ENCODE peak calls at places on chromosome 21, in seven cellular contexts. Q, P, R, Y, F, G and N are unnamed samples.

GRCh38 chr21:30468912-30469812 is 11.0 kb downstream of the KRTAP19-1 start:
- DNase-seq in R (no peak), Y (no peak), P (no peak), G (no peak), F (no peak), Q (no peak), N (no peak)

GRCh38 chr21:39077816-39078215 is 105.4 kb downstream of the PSMG1 start:
- DNase-seq in F (no peak), P (peak; percentile 27), R (no peak), Y (no peak), Q (no peak), G (no peak), N (no peak)

GRCh38 chr21:15289246-15289645 is 224.4 kb upstream of the NRIP1 start:
- DNase-seq in Y (no peak), F (no peak), Q (no peak), P (no peak), R (no peak), G (no peak), N (no peak)

GRCh38 chr21:43311303-43311817 is 115.6 kb downstream of the SIK1 start:
- DNase-seq in R (no peak), P (no peak), F (no peak), Q (no peak), G (peak; percentile 35), Y (peak; percentile 47), N (no peak)

GRCh38 chr21:32535616-32536015 is 49.7 kb downstream of the TCP10L start:
- DNase-seq in Y (no peak), R (no peak), F (no peak), G (no peak), Q (no peak), P (no peak), N (no peak)

GRCh38 chr21:38766987-38767722 is 38.6 kb upstream of the ETS2 start:
- DNase-seq in R (no peak), P (no peak), Q (peak; percentile 30), F (no peak), Y (no peak), G (peak; percentile 47), N (no peak)

GRCh38 chr21:33374080-33374873 is 28.9 kb upstream of the IFNGR2 start:
- DNase-seq in F (peak; percentile 57), Q (peak; percentile 45), P (no peak), Y (no peak), R (no peak), G (peak; percentile 66), N (no peak)

GRCh38 chr21:43767980-43768867 is 7.9 kb downstream of the CSTB start:
- DNase-seq in Y (peak; percentile 57), P (no peak), G (peak; percentile 94), F (no peak), R (no peak), Q (no peak), N (no peak)

GRCh38 chr21:34593423-34593822 is 21.5 kb downstream of the RCAN1 start:
- DNase-seq in Y (no peak), P (no peak), G (no peak), F (no peak), R (no peak), Q (no peak), N (no peak)

GRCh38 chr21:35336534-35336933 is 287.4 kb upstream of the RUNX1 start:
- DNase-seq in Q (no peak), F (no peak), Y (no peak), G (no peak), P (no peak), R (no peak), N (no peak)

GRCh38 chr21:34702341-34702807 is 33.6 kb downstream of the CLIC6 start:
- DNase-seq in Y (peak; percentile 79), G (peak; percentile 81), P (no peak), F (no peak), Q (no peak), R (no peak), N (no peak)

GRCh38 chr21:34020005-34020847 is 53.2 kb upstream of the MRPS6 start:
- DNase-seq in G (peak; percentile 19), R (no peak), P (peak; percentile 81), Q (no peak), Y (no peak), F (no peak), N (no peak)

GRCh38 chr21:22743085-22743484 is 1744.9 kb downstream of the NCAM2 start:
- DNase-seq in Y (no peak), P (no peak), Q (no peak), F (no peak), G (no peak), R (no peak), N (no peak)

GRCh38 chr21:43913928-43914327 is 48.9 kb downstream of the AGPAT3 start:
- DNase-seq in F (no peak), G (no peak), P (no peak), R (no peak), Y (no peak), Q (peak; percentile 13), N (no peak)

GRCh38 chr21:38989745-38990423 is 184.2 kb downstream of the ETS2 start:
- DNase-seq in Y (peak; percentile 81), Q (no peak), F (no peak), G (peak; percentile 89), P (no peak), R (no peak), N (peak; percentile 19)

GRCh38 chr21:34990842-34991241 is 58.3 kb downstream of the RUNX1 start:
- DNase-seq in G (no peak), F (no peak), P (no peak), R (no peak), Q (no peak), Y (no peak), N (no peak)

GRCh38 chr21:24693779-24694178 is 913.5 kb downstream of the MRPL39 start:
- DNase-seq in G (no peak), F (no peak), P (no peak), Q (no peak), Y (no peak), R (no peak), N (no peak)

GRCh38 chr21:35204125-35204524 is 155.0 kb upstream of the RUNX1 start:
- DNase-seq in F (no peak), R (no peak), Y (no peak), Q (no peak), G (no peak), P (no peak), N (no peak)

GRCh38 chr21:44684077-44684476 is 2.1 kb upstream of the KRTAP12-1 start:
- DNase-seq in Y (no peak), G (no peak), Q (no peak), P (no peak), R (no peak), F (no peak), N (no peak)

GRCh38 chr21:33817663-33818433 is 97.8 kb downstream of the ATP5PO start:
- DNase-seq in F (no peak), G (no peak), R (no peak), Q (no peak), Y (no peak), P (peak; percentile 6), N (no peak)

GRCh38 chr21:43921602-43921978 is 56.6 kb downstream of the AGPAT3 start:
- DNase-seq in Y (no peak), P (no peak), R (no peak), F (no peak), Q (peak; percentile 39), G (no peak), N (no peak)

GRCh38 chr21:20551939-20552338 is 446.3 kb upstream of the NCAM2 start:
- DNase-seq in G (no peak), F (no peak), Y (no peak), Q (no peak), P (no peak), R (no peak), N (no peak)

GRCh38 chr21:15164678-15165303 is 100.0 kb upstream of the NRIP1 start:
- DNase-seq in G (peak; percentile 72), Y (peak; percentile 38), Q (no peak), F (no peak), P (no peak), R (no peak), N (no peak)

GRCh38 chr21:34878501-34878900 is 170.6 kb downstream of the RUNX1 start:
- DNase-seq in P (no peak), Q (no peak), F (no peak), Y (no peak), R (no peak), G (peak; percentile 68), N (no peak)

GRCh38 chr21:16942703-16943102 is 570.1 kb upstream of the CXADR start:
- DNase-seq in R (no peak), G (peak; percentile 58), F (peak; percentile 23), Y (no peak), P (no peak), Q (no peak), N (no peak)
- TF ChIP-seq CTCF in R (no peak), G (peak; percentile 77), F (no peak), Y (peak; percentile 85), P (no peak), Q (no peak), N (peak; percentile 45)

GRCh38 chr21:41615613-41616012 is 107.7 kb upstream of the TMPRSS2 start:
- DNase-seq in R (no peak), Y (peak; percentile 80), F (no peak), P (no peak), Q (no peak), G (peak; percentile 75), N (no peak)
- TF ChIP-seq CTCF in R (no peak), Y (no peak), F (no peak), P (no peak), Q (no peak), G (no peak), N (no peak)

GRCh38 chr21:28018213-28018612 is 974.5 kb downstream of the LTN1 start:
- DNase-seq in P (no peak), Q (no peak), F (no peak), R (no peak), G (no peak), Y (no peak), N (no peak)

GRCh38 chr21:28016571-28016970 is 976.1 kb downstream of the LTN1 start:
- DNase-seq in Y (no peak), P (no peak), F (no peak), Q (no peak), R (no peak), G (no peak), N (no peak)

GRCh38 chr21:28018741-28019669 is 973.7 kb downstream of the LTN1 start:
- DNase-seq in F (no peak), R (no peak), Y (no peak), G (no peak), Q (no peak), P (no peak), N (no peak)
- TF ChIP-seq CTCF in F (no peak), R (no peak), Y (no peak), G (no peak), Q (no peak), P (no peak), N (no peak)

DNA sequence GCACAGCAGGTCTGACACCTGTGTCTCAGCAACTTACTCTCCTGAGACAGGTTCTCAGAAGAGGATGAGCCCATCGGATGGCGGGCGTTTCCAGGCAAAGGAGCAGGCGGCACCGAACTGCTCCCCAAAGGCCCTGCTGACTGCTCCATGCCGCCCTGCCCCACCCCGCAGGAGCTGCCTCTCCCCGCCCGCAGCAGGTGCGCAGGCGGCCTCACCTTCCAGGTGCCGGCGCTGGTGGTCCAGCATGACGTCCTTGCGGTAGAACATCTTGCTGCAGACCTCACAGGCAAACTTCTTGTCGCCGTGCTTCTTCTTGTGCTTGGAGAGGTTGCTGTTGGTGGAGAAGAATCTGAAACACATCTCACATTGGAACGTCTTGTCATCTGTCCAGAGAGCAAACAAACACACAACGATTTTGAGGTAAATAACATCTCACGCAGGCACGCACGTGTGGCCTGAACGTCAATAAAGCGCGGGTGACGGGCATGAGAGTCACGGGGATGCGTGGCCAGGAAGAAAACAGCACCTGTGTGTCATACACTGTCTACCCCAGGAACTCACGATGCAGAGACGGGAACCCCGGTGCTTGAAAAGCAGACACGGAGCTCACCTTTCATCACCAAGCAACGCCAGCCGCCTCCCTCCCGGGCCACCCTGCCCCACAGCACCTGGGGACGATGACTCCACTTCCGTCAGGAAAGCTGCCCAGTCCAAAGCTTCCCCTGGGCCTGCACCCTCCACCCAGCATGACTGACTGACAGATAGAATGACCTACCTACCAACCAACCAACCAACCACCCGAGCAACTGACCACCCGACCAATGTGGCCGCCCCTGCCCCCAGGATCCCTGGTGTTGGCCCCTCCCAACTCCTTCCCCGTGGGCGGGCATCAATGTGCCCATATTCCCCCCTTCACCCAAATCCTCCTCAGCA is 50.9 kb downstream of the PRDM15 start:
- DNase-seq in Q (no peak), P (no peak), G (no peak), R (no peak), Y (no peak), F (no peak), N (no peak)
- TF ChIP-seq CTCF in Q (no peak), P (no peak), G (no peak), R (no peak), Y (no peak), F (no peak), N (no peak)